ENCODE peak calls at places on chromosomes 16 and 17, in six cellular contexts. K is mammary epithelial cell, S is GM13977, W is stomach, Y is omental fat pad, O is MM.1S. N is an unnamed sample.

GRCh38 chr16:83513006-83513755 is 294.6 kb upstream of the HSBP1 start:
- DNase-seq in O (no peak), Y (no peak), S (no peak), K (peak), W (no peak), N (no peak)

GRCh38 chr17:48441862-48442261 is 11.8 kb upstream of the SKAP1 start:
- DNase-seq in O (no peak), K (no peak), W (no peak), S (no peak), Y (no peak), N (no peak)

GRCh38 chr17:10815318-10815717 is 11.4 kb upstream of the TMEM238L start:
- DNase-seq in K (no peak), O (no peak), W (peak), S (no peak), Y (no peak), N (no peak)

GRCh38 chr16:84851192-84852127 is 31.7 kb downstream of the CRISPLD2 start:
- DNase-seq in W (peak), S (no peak), K (peak), O (no peak), Y (no peak), N (no peak)

GRCh38 chr16:72295914-72296313 is 124.0 kb upstream of the PMFBP1 start:
- DNase-seq in K (no peak), W (no peak), Y (no peak), S (no peak), O (no peak), N (no peak)

GRCh38 chr17:58192612-58193011 is at the start of gene EPX:
- DNase-seq in K (no peak), O (no peak), S (no peak), W (no peak), Y (no peak), N (no peak)

GRCh38 chr17:1611715-1612114 is 16.9 kb downstream of the SLC43A2 start:
- DNase-seq in K (no peak), W (no peak), S (no peak), Y (no peak), O (no peak), N (no peak)

GRCh38 chr17:75457047-75457654 is 716 bp downstream of the TMEM94 start:
- DNase-seq in K (peak), W (peak), O (no peak), Y (no peak), S (peak), N (no peak)

GRCh38 chr17:17935321-17936271 is 36.6 kb downstream of the TOM1L2 start:
- DNase-seq in W (no peak), Y (peak), O (no peak), S (no peak), K (peak), N (no peak)

GRCh38 chr17:48592097-48592496 is 1.5 kb downstream of the HOXB5 start:
- DNase-seq in S (no peak), W (no peak), Y (no peak), O (no peak), K (no peak), N (no peak)

GRCh38 chr17:27458524-27458908 is 2.3 kb downstream of the KSR1 start:
- DNase-seq in W (no peak), S (no peak), Y (no peak), K (no peak), O (no peak), N (no peak)

GRCh38 chr17:78125138-78125913 is 3.2 kb downstream of the TMC6 start:
- DNase-seq in Y (no peak), K (no peak), O (no peak), S (no peak), W (no peak), N (no peak)

GRCh38 chr17:17985153-17985552 is 12.5 kb downstream of the DRC3 start:
- DNase-seq in W (no peak), S (no peak), K (no peak), O (no peak), Y (no peak), N (no peak)

GRCh38 chr17:55654821-55655220 is 67.8 kb downstream of the TMEM100 start:
- DNase-seq in O (no peak), Y (no peak), W (no peak), K (no peak), S (no peak), N (no peak)

GRCh38 chr17:57639381-57639780 is 105.7 kb downstream of the CCDC182 start:
- DNase-seq in W (no peak), Y (no peak), O (no peak), K (no peak), S (no peak), N (no peak)

GRCh38 chr16:85947511-85948509 is 48.8 kb downstream of the IRF8 start:
- DNase-seq in W (peak), K (no peak), S (peak), Y (no peak), O (peak), N (peak)

GRCh38 chr16:64627288-64627687 is 494.6 kb downstream of the CDH11 start:
- DNase-seq in W (no peak), K (no peak), Y (no peak), O (no peak), S (no peak), N (no peak)

GRCh38 chr17:62140376-62140775 is 75.3 kb upstream of the MED13 start:
- DNase-seq in Y (no peak), O (no peak), W (no peak), K (no peak), S (no peak), N (no peak)

GRCh38 chr17:79443026-79443425 is 167.8 kb downstream of the RBFOX3 start:
- DNase-seq in K (no peak), O (no peak), Y (no peak), S (no peak), W (no peak), N (no peak)

GRCh38 chr17:6498356-6498755 is 54.1 kb downstream of the PIMREG start:
- DNase-seq in K (no peak), O (no peak), S (no peak), W (no peak), Y (no peak), N (no peak)

GRCh38 chr17:27446569-27447301 is 9.5 kb upstream of the KSR1 start:
- DNase-seq in O (no peak), K (peak), W (no peak), Y (no peak), S (no peak), N (no peak)

GRCh38 chr17:37541880-37542675 is 52.4 kb downstream of the DUSP14 start:
- DNase-seq in Y (no peak), W (no peak), O (no peak), S (no peak), K (peak), N (no peak)

GRCh38 chr16:66706506-66706880 is 9.9 kb upstream of the CMTM4 start:
- DNase-seq in S (no peak), K (no peak), Y (no peak), O (no peak), W (no peak), N (no peak)

GRCh38 chr16:53346-54236 is at the start of the genes POLR3K and SNRNP25:
- DNase-seq in Y (peak), W (peak), O (peak), S (peak), K (peak), N (peak)

GRCh38 chr16:86931410-86931941 is 353.1 kb downstream of the FOXL1 start:
- DNase-seq in W (no peak), S (no peak), K (peak), Y (no peak), O (no peak), N (no peak)

GRCh38 chr17:51427259-51428255 is 167.2 kb downstream of the UTP18 start:
- DNase-seq in S (peak), W (no peak), Y (no peak), K (no peak), O (no peak), N (peak)

GRCh38 chr17:78263063-78263735 is 31.8 kb downstream of the TMEM235 start:
- DNase-seq in Y (no peak), O (no peak), W (peak), K (no peak), S (no peak), N (peak)

GRCh38 chr17:79622201-79622601 is 11.3 kb upstream of the RBFOX3 start:
- DNase-seq in S (no peak), Y (no peak), W (no peak), K (no peak), O (no peak), N (no peak)

GRCh38 chr17:72297326-72298115 is 176.7 kb downstream of the SOX9 start:
- DNase-seq in S (no peak), K (peak), O (no peak), Y (no peak), W (no peak), N (no peak)

GRCh38 chr16:86495756-86496261 is 14.5 kb upstream of the FOXF1 start:
- DNase-seq in Y (no peak), K (no peak), O (no peak), S (peak), W (no peak), N (no peak)

GRCh38 chr16:88558457-88559442 is 11.5 kb upstream of the ZC3H18 start:
- DNase-seq in Y (no peak), S (peak), K (peak), O (no peak), W (peak), N (peak)

GRCh38 chr16:84026601-84027000 is 16.0 kb downstream of the SLC38A8 start:
- DNase-seq in W (no peak), K (no peak), S (no peak), O (no peak), Y (no peak), N (no peak)

DNA sequence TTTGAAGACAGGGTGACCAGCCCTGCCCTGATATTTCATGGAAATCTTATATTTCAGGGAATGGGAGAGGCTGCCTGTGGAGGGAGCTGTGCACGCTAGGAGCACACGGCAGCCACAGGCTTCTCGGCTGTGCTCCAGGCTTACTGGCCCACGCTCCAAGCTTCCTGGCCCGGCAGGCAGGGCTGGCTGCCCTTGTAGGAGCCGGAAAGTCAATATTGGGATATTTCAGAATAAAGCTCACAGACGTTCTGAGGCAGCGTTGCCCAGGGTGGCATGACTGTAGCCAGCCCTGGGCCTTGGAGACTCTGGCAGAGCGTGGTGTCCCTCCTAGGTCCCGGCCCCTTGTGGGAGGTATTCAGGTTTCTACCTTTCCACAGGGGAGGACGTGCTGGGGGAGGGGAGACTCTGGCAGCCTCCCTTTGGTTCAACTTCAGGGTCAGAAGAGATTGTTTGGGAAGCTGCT is 95.6 kb downstream of the NPIPB11 start:
- DNase-seq in W (peak), K (no peak), Y (no peak), O (no peak), S (no peak), N (no peak)
- TF ChIP-seq CTCF in W (no peak), K (no peak), Y (no peak), O (no peak), S (no peak), N (no peak)

GRCh38 chr16:30377812-30378235 is 3.2 kb downstream of the MYL11 start:
- DNase-seq in W (peak), Y (peak), K (peak), O (peak), S (peak), N (peak)

GRCh38 chr16:30377050-30377811 is 2.6 kb downstream of the MYL11 start:
- DNase-seq in Y (no peak), O (no peak), W (no peak), S (no peak), K (no peak), N (no peak)

GRCh38 chr16:30379165-30379783 is 3.1 kb downstream of the SEPTIN1 start:
- DNase-seq in O (no peak), K (no peak), W (no peak), Y (no peak), S (no peak), N (no peak)

GRCh38 chr16:30380072-30380471 is 2.3 kb downstream of the SEPTIN1 start:
- DNase-seq in W (no peak), Y (no peak), O (no peak), K (no peak), S (no peak), N (no peak)

GRCh38 chr16:30378236-30379164 is 3.9 kb downstream of the SEPTIN1 start:
- DNase-seq in S (peak), Y (peak), O (peak), W (peak), K (peak), N (peak)
- TF ChIP-seq CTCF in S (no peak), Y (no peak), O (no peak), W (no peak), K (peak), N (no peak)

DNA sequence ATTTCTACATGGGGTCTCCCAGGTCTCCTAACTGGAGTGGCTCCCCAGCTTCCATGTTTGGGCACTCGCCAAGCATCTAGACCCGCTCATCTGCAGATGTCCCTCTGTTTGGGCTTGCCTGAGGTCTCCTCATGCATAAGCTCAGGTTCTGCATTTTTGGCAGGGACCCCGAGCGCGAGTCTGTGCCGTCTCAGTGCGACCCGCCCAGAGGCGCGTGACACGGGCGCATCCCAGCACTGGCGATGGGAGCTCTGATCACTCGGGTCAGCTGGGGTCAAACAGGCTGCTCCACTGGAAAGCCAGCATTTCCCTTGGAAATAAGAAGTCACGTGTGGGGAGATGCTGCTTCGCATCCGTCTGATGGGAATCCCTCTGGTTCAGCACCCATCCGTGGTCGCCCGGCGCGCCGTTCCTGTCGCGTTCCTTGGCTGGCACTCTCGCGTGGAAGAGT is 56.9 kb upstream of the FASN start:
- DNase-seq in K (no peak), Y (no peak), W (no peak), O (no peak), S (no peak), N (no peak)
- TF ChIP-seq CTCF in K (no peak), Y (no peak), W (no peak), O (no peak), S (no peak), N (no peak)

DNA sequence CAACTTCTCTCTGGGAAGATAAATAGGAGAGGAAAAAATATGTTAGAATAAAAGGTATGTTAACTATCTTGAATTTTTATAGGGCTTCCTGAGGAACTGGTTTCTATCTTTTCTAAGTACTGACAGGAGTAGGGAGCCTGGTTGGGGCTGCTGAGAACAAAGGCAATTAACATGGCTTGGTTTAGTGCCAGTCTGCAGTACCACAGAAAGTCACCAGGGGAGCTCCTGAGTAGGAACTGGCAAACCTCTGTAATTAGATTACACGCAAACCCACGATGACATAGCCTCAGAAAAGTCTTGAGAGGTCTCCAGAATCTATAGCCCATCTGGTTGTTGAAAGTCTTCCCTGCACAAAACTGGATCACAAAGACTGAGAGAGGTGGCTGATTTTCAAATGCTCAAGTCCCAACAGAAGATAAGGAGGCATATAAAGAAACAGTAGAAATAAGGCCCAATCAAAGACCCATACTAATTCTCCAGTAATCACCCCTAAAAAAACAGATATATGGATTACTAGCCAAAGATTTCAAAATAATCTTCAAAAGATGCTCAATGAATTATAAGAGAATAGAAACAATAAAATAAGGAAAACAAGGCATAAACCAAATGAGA is 11.7 kb upstream of the CNTNAP4 start:
- DNase-seq in O (no peak), S (peak), W (no peak), K (peak), Y (no peak), N (peak)
- TF ChIP-seq CTCF in O (peak), S (peak), W (no peak), K (peak), Y (no peak), N (peak)

DNA sequence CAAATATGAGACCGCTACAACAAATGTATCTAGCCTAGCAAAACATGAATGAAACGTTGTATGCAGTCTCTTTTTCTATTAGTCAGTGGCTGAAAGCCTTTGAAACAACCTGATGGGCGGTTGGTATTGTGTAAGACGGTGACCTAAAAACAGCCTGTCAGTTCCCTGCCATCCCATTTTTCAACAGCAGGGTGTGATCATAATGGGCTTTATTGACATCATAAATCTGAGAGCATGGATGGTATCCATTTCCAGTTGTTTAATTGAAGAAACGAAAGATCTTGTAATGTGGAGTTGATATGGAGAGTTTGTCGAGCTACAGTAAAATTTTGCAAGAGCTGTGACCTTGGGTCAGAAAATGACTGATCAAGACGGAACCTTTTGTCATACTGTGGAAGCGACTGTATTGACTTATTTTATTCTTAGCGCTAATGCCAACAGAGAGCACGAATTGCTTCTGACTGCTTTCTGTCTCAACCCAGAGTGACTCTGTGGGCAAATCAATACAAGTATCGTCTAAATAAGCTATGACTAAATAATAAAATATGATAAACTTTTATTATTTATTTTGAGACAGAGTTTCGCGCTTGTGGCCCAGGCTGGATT is 12.3 kb upstream of the MEIOB start:
- DNase-seq in Y (no peak), W (no peak), S (no peak), O (no peak), K (no peak), N (no peak)
- TF ChIP-seq CTCF in Y (no peak), W (no peak), S (no peak), O (peak), K (peak), N (no peak)

N was measured in GM20000.